ENCODE peak calls at places on chromosomes 4 and X, in five cellular contexts. One of them, this sample, is unnamed.

GRCh38 chrX:121365572-121366161 is 318.3 kb downstream of the GLUD2 start:
- DNase-seq in cardiac muscle cell: no peak
- DNase-seq in body of pancreas: no peak
- DNase-seq in SK-N-SH: no peak
- DNase-seq in OCI-LY7: peak; percentile 44
- DNase-seq in this sample: no peak

GRCh38 chrX:39477438-39478120 is 620.2 kb downstream of the BCOR start:
- DNase-seq in body of pancreas: peak; percentile 53
- DNase-seq in cardiac muscle cell: peak; percentile 64
- DNase-seq in SK-N-SH: no peak
- DNase-seq in OCI-LY7: no peak
- DNase-seq in this sample: no peak

GRCh38 chrX:46178763-46179162 is 366.5 kb downstream of the ZNF674 start:
- DNase-seq in OCI-LY7: no peak
- DNase-seq in cardiac muscle cell: no peak
- DNase-seq in body of pancreas: no peak
- DNase-seq in SK-N-SH: no peak
- DNase-seq in this sample: no peak

GRCh38 chr4:6381571-6382123 is 90.8 kb downstream of the PPP2R2C start:
- DNase-seq in body of pancreas: no peak
- DNase-seq in cardiac muscle cell: no peak
- DNase-seq in OCI-LY7: no peak
- DNase-seq in SK-N-SH: no peak
- DNase-seq in this sample: no peak

GRCh38 chr4:152352645-152353116 is 183.2 kb downstream of the FBXW7 start:
- DNase-seq in OCI-LY7: peak; percentile 8
- DNase-seq in body of pancreas: peak; percentile 26
- DNase-seq in SK-N-SH: peak; percentile 49
- DNase-seq in cardiac muscle cell: peak; percentile 97
- DNase-seq in this sample: peak; percentile 78

GRCh38 chr4:119540249-119540648 is 88.4 kb downstream of the PDE5A start:
- DNase-seq in OCI-LY7: no peak
- DNase-seq in cardiac muscle cell: no peak
- DNase-seq in SK-N-SH: no peak
- DNase-seq in body of pancreas: no peak
- DNase-seq in this sample: no peak

GRCh38 chr4:8768357-8768999 is 103.2 kb downstream of the HMX1 start:
- DNase-seq in SK-N-SH: peak; percentile 19
- DNase-seq in body of pancreas: peak; percentile 5
- DNase-seq in cardiac muscle cell: no peak
- DNase-seq in OCI-LY7: no peak
- DNase-seq in this sample: peak; percentile 2

GRCh38 chr4:15162465-15163283 is 160.4 kb downstream of the CPEB2 start:
- DNase-seq in OCI-LY7: peak; percentile 11
- DNase-seq in SK-N-SH: peak; percentile 49
- DNase-seq in body of pancreas: no peak
- DNase-seq in cardiac muscle cell: peak; percentile 68
- DNase-seq in this sample: no peak

GRCh38 chr4:86250006-86250405 is 109.8 kb downstream of the MAPK10 start:
- DNase-seq in SK-N-SH: no peak
- DNase-seq in OCI-LY7: no peak
- DNase-seq in cardiac muscle cell: no peak
- DNase-seq in body of pancreas: no peak
- DNase-seq in this sample: no peak

GRCh38 chrX:54482839-54483593 is 13.0 kb downstream of the FGD1 start:
- DNase-seq in OCI-LY7: no peak
- DNase-seq in body of pancreas: no peak
- DNase-seq in SK-N-SH: peak; percentile 63
- DNase-seq in cardiac muscle cell: no peak
- DNase-seq in this sample: peak; percentile 12

GRCh38 chr4:80058740-80059139 is 14.3 kb downstream of the ANTXR2 start:
- DNase-seq in body of pancreas: no peak
- DNase-seq in SK-N-SH: no peak
- DNase-seq in cardiac muscle cell: peak; percentile 16
- DNase-seq in OCI-LY7: peak; percentile 35
- DNase-seq in this sample: no peak

GRCh38 chr4:80054375-80054774 is 18.7 kb downstream of the ANTXR2 start:
- DNase-seq in OCI-LY7: no peak
- DNase-seq in cardiac muscle cell: no peak
- DNase-seq in SK-N-SH: no peak
- DNase-seq in body of pancreas: no peak
- DNase-seq in this sample: no peak

GRCh38 chr4:80049813-80050534 is 23.1 kb downstream of the ANTXR2 start:
- DNase-seq in cardiac muscle cell: no peak
- DNase-seq in body of pancreas: no peak
- DNase-seq in SK-N-SH: no peak
- DNase-seq in OCI-LY7: no peak
- DNase-seq in this sample: no peak

GRCh38 chr4:80049402-80049801 is 23.6 kb downstream of the ANTXR2 start:
- DNase-seq in cardiac muscle cell: no peak
- DNase-seq in OCI-LY7: no peak
- DNase-seq in body of pancreas: no peak
- DNase-seq in SK-N-SH: no peak
- DNase-seq in this sample: no peak

GRCh38 chr4:80053140-80053910 is 19.7 kb downstream of the ANTXR2 start:
- DNase-seq in cardiac muscle cell: no peak
- DNase-seq in body of pancreas: no peak
- DNase-seq in OCI-LY7: no peak
- DNase-seq in SK-N-SH: no peak
- DNase-seq in this sample: no peak
- H3K4me1 ChIP-seq in cardiac muscle cell: no peaks in the 10 kb centered on the region
- H3K4me1 ChIP-seq in body of pancreas: no peaks in the 10 kb centered on the region
- H3K4me1 ChIP-seq in OCI-LY7: no peaks in the 10 kb centered on the region
- H3K4me1 ChIP-seq in SK-N-SH: peaks cover 17% of the 10 kb centered on the region
- H3K4me1 ChIP-seq in this sample: peaks cover 8% of the 10 kb centered on the region

GRCh38 chr4:32135642-32136041 is 1415.5 kb downstream of the PCDH7 start:
- DNase-seq in body of pancreas: no peak
- DNase-seq in cardiac muscle cell: no peak
- DNase-seq in OCI-LY7: no peak
- DNase-seq in SK-N-SH: no peak
- DNase-seq in this sample: no peak

GRCh38 chr4:32140636-32141035 is 1420.5 kb downstream of the PCDH7 start:
- DNase-seq in cardiac muscle cell: peak; percentile 80
- DNase-seq in OCI-LY7: no peak
- DNase-seq in body of pancreas: no peak
- DNase-seq in SK-N-SH: no peak
- DNase-seq in this sample: no peak

GRCh38 chr4:32133141-32133540 is 1413.0 kb downstream of the PCDH7 start:
- DNase-seq in cardiac muscle cell: no peak
- DNase-seq in body of pancreas: no peak
- DNase-seq in SK-N-SH: no peak
- DNase-seq in OCI-LY7: no peak
- DNase-seq in this sample: no peak

GRCh38 chr4:32133734-32134133 is 1413.6 kb downstream of the PCDH7 start:
- DNase-seq in cardiac muscle cell: no peak
- DNase-seq in OCI-LY7: no peak
- DNase-seq in SK-N-SH: no peak
- DNase-seq in body of pancreas: no peak
- DNase-seq in this sample: no peak

GRCh38 chr4:32136081-32136787 is 1416.1 kb downstream of the PCDH7 start:
- DNase-seq in SK-N-SH: no peak
- DNase-seq in cardiac muscle cell: no peak
- DNase-seq in OCI-LY7: no peak
- DNase-seq in body of pancreas: no peak
- DNase-seq in this sample: no peak
- TF ChIP-seq CTCF in SK-N-SH: no peak
- TF ChIP-seq CTCF in cardiac muscle cell: no peak
- TF ChIP-seq CTCF in OCI-LY7: no peak
- TF ChIP-seq CTCF in body of pancreas: no peak
- TF ChIP-seq CTCF in this sample: peak; percentile 7

GRCh38 chr4:2574058-2574457 is 37.6 kb downstream of the FAM193A start:
- DNase-seq in body of pancreas: no peak
- DNase-seq in OCI-LY7: no peak
- DNase-seq in cardiac muscle cell: no peak
- DNase-seq in SK-N-SH: no peak
- DNase-seq in this sample: no peak
- H3K4me1 ChIP-seq in body of pancreas: peaks cover 28% of the 10 kb centered on the region
- H3K4me1 ChIP-seq in OCI-LY7: no peaks in the 10 kb centered on the region
- H3K4me1 ChIP-seq in cardiac muscle cell: peaks cover 5% of the 10 kb centered on the region
- H3K4me1 ChIP-seq in SK-N-SH: peaks cover 12% of the 10 kb centered on the region
- H3K4me1 ChIP-seq in this sample: peaks cover 3% of the 10 kb centered on the region

DNA sequence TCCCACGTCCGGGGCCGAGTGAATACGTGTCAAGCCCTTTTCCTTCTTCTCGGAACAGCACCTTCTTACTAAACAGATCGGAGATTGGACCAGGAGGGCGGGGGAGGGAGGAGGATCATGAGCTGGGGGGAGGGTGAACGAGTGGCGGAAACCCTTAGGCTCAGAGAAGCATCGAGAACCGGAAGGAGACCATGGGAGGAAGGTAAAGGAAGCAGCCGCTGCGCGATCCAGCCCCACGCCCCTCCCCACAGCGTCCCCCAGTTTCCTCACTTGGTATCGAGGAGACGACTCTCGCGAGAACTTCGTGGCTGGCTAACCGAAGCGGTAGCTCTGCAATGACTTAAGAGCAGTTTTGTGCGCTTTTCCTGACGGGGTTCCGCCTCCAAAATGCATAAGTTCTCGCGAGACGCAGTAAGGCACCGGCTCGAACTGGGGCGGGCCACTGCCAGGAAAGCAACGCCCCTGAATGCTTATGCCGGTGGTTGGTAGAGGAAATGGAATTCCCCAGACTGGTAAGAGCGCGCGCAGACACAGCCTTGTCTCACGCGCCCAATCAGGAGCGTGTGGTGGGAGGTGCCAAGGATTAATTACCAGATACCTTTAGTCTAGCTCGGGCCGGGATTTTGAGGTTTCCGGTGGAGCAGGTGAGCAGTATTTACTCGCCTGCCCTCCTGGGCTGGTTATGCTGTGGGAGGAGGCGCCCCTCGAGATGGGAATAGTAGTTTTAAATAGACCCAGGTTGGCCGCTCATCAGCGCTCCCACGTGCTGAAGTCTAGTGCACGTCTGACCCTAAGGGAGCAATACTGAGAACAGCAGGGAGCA is 534 bp upstream of the UBE2D3 start:
- DNase-seq in cardiac muscle cell: peak; percentile 100
- DNase-seq in OCI-LY7: peak; percentile 100
- DNase-seq in SK-N-SH: peak; percentile 83
- DNase-seq in body of pancreas: peak; percentile 99
- DNase-seq in this sample: peak; percentile 99
- TF ChIP-seq CTCF in cardiac muscle cell: no peak
- TF ChIP-seq CTCF in OCI-LY7: peak; percentile 17
- TF ChIP-seq CTCF in SK-N-SH: no peak
- TF ChIP-seq CTCF in body of pancreas: no peak
- TF ChIP-seq CTCF in this sample: peak; percentile 17

DNA sequence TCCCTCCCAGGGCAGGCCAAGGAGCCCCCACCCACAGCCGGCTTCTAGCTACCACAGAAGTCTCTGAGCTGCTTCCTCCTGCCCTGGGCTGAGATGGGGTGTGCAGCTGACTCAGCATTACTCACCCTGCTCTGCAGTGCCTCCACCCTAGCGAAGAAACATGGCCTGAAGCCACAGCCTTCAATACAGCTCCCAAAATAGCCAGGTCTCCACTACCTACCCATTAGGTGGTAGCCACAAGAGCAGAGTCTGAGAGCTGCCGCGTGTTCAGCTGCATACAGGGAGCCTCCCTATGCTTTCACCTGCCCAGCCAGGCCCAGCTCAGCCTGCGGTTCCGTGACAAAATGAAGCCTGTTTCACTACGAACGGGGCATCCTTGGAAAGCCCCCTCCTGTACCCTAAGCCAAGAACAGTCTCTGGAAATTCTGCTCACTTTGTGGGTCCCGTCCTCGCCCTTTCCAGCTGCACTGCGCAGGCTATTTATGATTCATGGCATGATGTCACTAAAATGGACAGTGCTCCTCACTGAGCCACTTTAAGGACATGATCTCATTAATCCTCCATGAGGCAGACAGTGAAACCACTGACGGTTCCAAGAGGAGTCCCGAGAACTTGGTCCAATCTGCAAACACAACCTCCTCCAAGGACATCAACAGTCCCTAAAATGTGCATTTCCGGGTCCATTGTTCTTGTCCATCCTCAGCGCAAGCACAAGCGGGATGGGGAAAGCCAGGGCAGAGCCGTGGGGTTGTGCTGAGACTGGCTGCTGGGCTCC is 20.2 kb downstream of the WDR1 start:
- DNase-seq in cardiac muscle cell: peak; percentile 89
- DNase-seq in OCI-LY7: no peak
- DNase-seq in body of pancreas: no peak
- DNase-seq in SK-N-SH: no peak
- DNase-seq in this sample: no peak
- H3K4me1 ChIP-seq in cardiac muscle cell: peaks cover 67% of the 10 kb centered on the region
- H3K4me1 ChIP-seq in OCI-LY7: no peaks in the 10 kb centered on the region
- H3K4me1 ChIP-seq in body of pancreas: peaks cover 7% of the 10 kb centered on the region
- H3K4me1 ChIP-seq in SK-N-SH: peaks cover 21% of the 10 kb centered on the region
- H3K4me1 ChIP-seq in this sample: peaks cover 8% of the 10 kb centered on the region

DNA sequence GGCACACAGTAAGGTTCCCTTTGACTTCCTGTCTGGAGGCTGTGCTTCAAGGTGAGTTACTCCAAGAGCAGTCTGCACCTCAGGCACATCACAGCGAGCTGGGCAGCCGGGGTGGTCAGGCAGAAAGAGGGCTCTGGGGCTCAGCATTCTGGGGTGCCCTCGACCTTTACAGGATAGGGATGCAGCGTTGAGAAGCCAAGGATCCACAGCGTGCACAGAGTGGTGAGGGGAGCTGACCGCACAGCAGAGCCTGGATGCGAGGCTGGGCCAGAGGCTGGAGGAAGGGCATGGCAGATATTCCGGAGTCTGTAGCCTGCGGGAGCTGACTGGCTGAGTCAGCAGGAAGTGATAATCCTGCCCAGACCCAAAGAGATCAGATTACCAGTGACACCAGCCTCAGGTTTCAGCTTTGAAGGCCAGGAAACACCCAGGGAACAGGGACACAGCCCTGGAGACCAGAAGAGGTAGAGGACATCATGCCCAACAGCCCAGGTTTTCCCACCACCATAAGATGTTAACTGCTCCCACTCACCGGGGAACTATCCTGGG is 38.4 kb upstream of the PDLIM3 start:
- DNase-seq in OCI-LY7: no peak
- DNase-seq in SK-N-SH: peak; percentile 36
- DNase-seq in body of pancreas: no peak
- DNase-seq in cardiac muscle cell: peak; percentile 84
- DNase-seq in this sample: peak; percentile 86
- TF ChIP-seq CTCF in OCI-LY7: no peak
- TF ChIP-seq CTCF in SK-N-SH: no peak
- TF ChIP-seq CTCF in body of pancreas: no peak
- TF ChIP-seq CTCF in cardiac muscle cell: no peak
- TF ChIP-seq CTCF in this sample: no peak

DNA sequence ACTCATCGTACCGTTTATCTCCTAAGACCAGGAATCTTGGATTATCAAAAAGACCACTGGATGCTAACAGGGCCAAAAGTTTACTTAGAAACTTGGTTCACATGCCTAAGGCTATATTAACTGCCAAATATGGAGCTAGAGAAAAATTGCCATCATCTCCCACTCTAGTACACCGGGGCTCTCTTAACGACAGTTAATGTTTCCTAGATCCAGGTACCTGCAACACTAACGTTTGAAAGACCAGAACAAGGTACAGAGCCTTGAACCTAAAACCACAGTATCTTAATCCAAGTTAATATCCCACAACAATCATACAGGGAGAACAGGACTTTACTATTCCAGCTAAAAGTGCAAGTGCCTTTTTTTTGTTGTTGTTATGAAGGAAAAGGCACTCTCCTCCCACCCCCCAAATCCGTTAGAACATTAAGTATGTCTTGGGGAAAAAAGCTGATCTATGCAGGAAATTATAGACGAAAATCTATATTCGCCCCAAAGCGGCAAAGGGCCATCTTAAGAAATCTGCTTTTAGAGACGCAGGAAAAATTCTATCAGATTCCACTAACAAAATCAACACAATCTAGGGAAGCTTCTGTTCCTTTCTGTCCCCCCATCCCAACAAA is 1.3 kb downstream of the G3BP2 start:
- DNase-seq in SK-N-SH: no peak
- DNase-seq in OCI-LY7: no peak
- DNase-seq in body of pancreas: no peak
- DNase-seq in cardiac muscle cell: peak; percentile 7
- DNase-seq in this sample: no peak
- H3K4me1 ChIP-seq in SK-N-SH: peaks cover 5% of the 10 kb centered on the region
- H3K4me1 ChIP-seq in OCI-LY7: peaks cover 43% of the 10 kb centered on the region
- H3K4me1 ChIP-seq in body of pancreas: peaks cover 43% of the 10 kb centered on the region
- H3K4me1 ChIP-seq in cardiac muscle cell: peaks cover 50% of the 10 kb centered on the region
- H3K4me1 ChIP-seq in this sample: peaks cover 9% of the 10 kb centered on the region

GRCh38 chrX:153412746-153413720 is 1.8 kb downstream of the ZFP92 start:
- DNase-seq in OCI-LY7: no peak
- DNase-seq in SK-N-SH: peak; percentile 48
- DNase-seq in body of pancreas: no peak
- DNase-seq in cardiac muscle cell: no peak
- DNase-seq in this sample: no peak
- TF ChIP-seq CTCF in OCI-LY7: no peak
- TF ChIP-seq CTCF in SK-N-SH: peak; percentile 24
- TF ChIP-seq CTCF in body of pancreas: no peak
- TF ChIP-seq CTCF in cardiac muscle cell: no peak
- TF ChIP-seq CTCF in this sample: peak; percentile 10

This sample was measured in BE2C.